ENCODE peak calls at places on chromosomes 16 and 17, in five cellular contexts. U is Right ventricle myocardium superior, W is foreskin fibroblast, N is GM23338, X is trophoblast cell. T is an unnamed sample.

GRCh38 chr16:85303354-85303883 is 191.1 kb upstream of the CIBAR2 start:
- DNase-seq in U (peak), W (no peak), N (peak), X (peak), T (no peak)

GRCh38 chr16:86314402-86315025 is 195.8 kb upstream of the FOXF1 start:
- DNase-seq in U (no peak), W (no peak), N (no peak), X (no peak), T (no peak)

GRCh38 chr17:46072998-46073397 is 73.9 kb downstream of the STH start:
- DNase-seq in U (no peak), W (peak), N (peak), X (peak), T (peak)

GRCh38 chr16:78729687-78730086 is 630.2 kb downstream of the WWOX start:
- DNase-seq in U (no peak), W (no peak), N (no peak), X (no peak), T (no peak)

GRCh38 chr17:71959129-71959528 is 161.7 kb upstream of the SOX9 start:
- DNase-seq in U (no peak), W (peak), N (peak), X (no peak), T (no peak)

GRCh38 chr16:543301-544164 is 16.0 kb downstream of the CAPN15 start:
- DNase-seq in U (no peak), W (no peak), N (no peak), X (no peak), T (no peak)

GRCh38 chr17:56142325-56142724 is 10.9 kb upstream of the ANKFN1 start:
- DNase-seq in U (no peak), W (peak), N (no peak), X (no peak), T (peak)

GRCh38 chr17:16449121-16449570 is 33.8 kb downstream of the TRPV2 start:
- DNase-seq in U (no peak), W (peak), N (no peak), X (peak), T (peak)

GRCh38 chr17:56653877-56654276 is 60.4 kb downstream of the NOG start:
- DNase-seq in U (no peak), W (no peak), N (peak), X (peak), T (peak)

GRCh38 chr16:50002190-50002589 is 22.8 kb upstream of the CNEP1R1 start:
- DNase-seq in U (no peak), W (no peak), N (no peak), X (no peak), T (no peak)

GRCh38 chr16:63617047-63617989 is 1504.5 kb downstream of the CDH11 start:
- DNase-seq in U (peak), W (no peak), N (peak), X (no peak), T (no peak)

GRCh38 chr17:76843703-76844484 is 24.3 kb upstream of the MGAT5B start:
- DNase-seq in U (no peak), W (no peak), N (no peak), X (peak), T (no peak)

GRCh38 chr17:63681530-63681929 is 18.4 kb downstream of the LIMD2 start:
- DNase-seq in U (no peak), W (no peak), N (peak), X (no peak), T (no peak)

GRCh38 chr16:57003439-57004386 is 14.4 kb downstream of the NLRC5 start:
- DNase-seq in U (no peak), W (no peak), N (peak), X (no peak), T (no peak)

GRCh38 chr17:21211825-21212479 is 2.0 kb downstream of the TMEM11 start:
- DNase-seq in U (no peak), W (no peak), N (no peak), X (peak), T (no peak)

GRCh38 chr17:72937687-72938086 is 154.8 kb downstream of the SLC39A11 start:
- DNase-seq in U (no peak), W (no peak), N (no peak), X (no peak), T (no peak)

GRCh38 chr16:1773703-1774455 is 945 bp upstream of the MRPS34 start:
- DNase-seq in U (no peak), W (no peak), N (no peak), X (peak), T (no peak)

GRCh38 chr16:80570106-80570478 is 29.3 kb downstream of the DYNLRB2 start:
- DNase-seq in U (no peak), W (peak), N (no peak), X (no peak), T (no peak)

GRCh38 chr17:41785091-41785875 is 1.2 kb downstream of the JUP start:
- DNase-seq in U (no peak), W (no peak), N (peak), X (peak), T (no peak)

GRCh38 chr17:64599187-64599676 is 62.9 kb downstream of the SMURF2 start:
- DNase-seq in U (no peak), W (no peak), N (peak), X (peak), T (no peak)

GRCh38 chr17:79220715-79221291 is 146.2 kb downstream of the ENGASE start:
- DNase-seq in U (no peak), W (no peak), N (peak), X (no peak), T (no peak)

GRCh38 chr17:1082579-1082978 is 85.7 kb downstream of the TIMM22 start:
- DNase-seq in U (no peak), W (peak), N (no peak), X (no peak), T (peak)

GRCh38 chr16:582614-583331 is 7.1 kb upstream of the RAB40C start:
- DNase-seq in U (no peak), W (no peak), N (peak), X (no peak), T (no peak)

GRCh38 chr16:22323998-22324786 is 27.0 kb downstream of the POLR3E start:
- DNase-seq in U (no peak), W (no peak), N (no peak), X (no peak), T (no peak)

GRCh38 chr17:78736526-78737079 is 45.5 kb downstream of the CYTH1 start:
- DNase-seq in U (peak), W (no peak), N (peak), X (peak), T (no peak)